ENCODE peak calls at places on chromosomes 1 and 21, in four cellular contexts. P, Z, B and R are unnamed samples.
A peak's percentile ranks its signal among the peaks of the same experiment; 100 is the strongest.

GRCh38 chr1:153754266-153754665 is 20.9 kb upstream of the SLC27A3 start:
- DNase-seq in P (no peak), B (no peak), Z (no peak), R (no peak)

GRCh38 chr1:74732960-74733615 is at the start of the genes CRYZ and TYW3:
- DNase-seq in B (peak; percentile 96), Z (peak; percentile 93), P (peak; percentile 88), R (peak; percentile 76)

GRCh38 chr1:153941826-153942725 is 4.4 kb downstream of the DENND4B start:
- DNase-seq in Z (no peak), P (no peak), B (no peak), R (no peak)

GRCh38 chr21:35503646-35504045 is 454.5 kb upstream of the RUNX1 start:
- DNase-seq in B (peak; percentile 84), Z (no peak), P (no peak), R (no peak)

GRCh38 chr21:44813149-44813548 is 4.7 kb downstream of the SUMO3 start:
- DNase-seq in P (no peak), B (no peak), Z (no peak), R (no peak)

GRCh38 chr1:58047265-58047858 is 499.2 kb downstream of the OMA1 start:
- DNase-seq in Z (no peak), P (no peak), B (peak; percentile 8), R (no peak)

GRCh38 chr1:11333631-11334030 is 60.6 kb downstream of the UBIAD1 start:
- DNase-seq in P (no peak), Z (no peak), B (no peak), R (no peak)

GRCh38 chr21:46118305-46118870 is 20.5 kb downstream of the COL6A2 start:
- DNase-seq in Z (peak; percentile 8), B (no peak), P (no peak), R (no peak)

GRCh38 chr1:185059950-185060571 is 14.7 kb downstream of the RNF2 start:
- DNase-seq in B (no peak), P (no peak), Z (no peak), R (no peak)

GRCh38 chr1:48936436-48936835 is 159.7 kb upstream of the BEND5 start:
- DNase-seq in Z (no peak), B (peak; percentile 10), P (no peak), R (no peak)

GRCh38 chr1:39130297-39130696 is 74.2 kb upstream of the MACF1 start:
- DNase-seq in Z (no peak), P (no peak), B (peak; percentile 94), R (no peak)

GRCh38 chr1:87765686-87766085 is 437.0 kb downstream of the LMO4 start:
- DNase-seq in Z (no peak), P (no peak), B (peak; percentile 66), R (no peak)

GRCh38 chr1:22077728-22078127 is 25.2 kb downstream of the CDC42 start:
- DNase-seq in P (no peak), B (no peak), Z (no peak), R (no peak)

DNA sequence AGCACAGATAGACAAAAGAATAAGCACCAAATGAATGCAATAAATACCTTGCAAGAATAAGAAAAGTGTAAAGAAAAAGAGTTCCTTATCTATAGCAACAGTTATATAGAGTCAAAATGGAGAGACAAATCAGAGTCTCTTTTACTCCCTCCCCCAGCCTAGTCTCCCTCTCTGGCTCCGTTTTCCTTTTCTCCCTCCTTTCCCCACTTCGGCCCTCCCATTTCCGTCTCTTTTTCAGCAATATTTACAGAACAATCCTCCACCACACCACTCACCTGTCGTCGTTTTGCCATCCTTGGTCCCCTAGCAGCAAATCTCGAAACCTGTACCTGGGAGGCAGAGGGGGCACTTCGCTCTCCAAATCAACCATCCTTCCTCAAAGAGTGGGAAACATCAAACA is 300 bp downstream of the KCNT2 start:
- DNase-seq in Z (no peak), P (no peak), B (peak; percentile 6), R (no peak)
- TF ChIP-seq CTCF in Z (no peak), P (no peak), B (no peak), R (no peak)

DNA sequence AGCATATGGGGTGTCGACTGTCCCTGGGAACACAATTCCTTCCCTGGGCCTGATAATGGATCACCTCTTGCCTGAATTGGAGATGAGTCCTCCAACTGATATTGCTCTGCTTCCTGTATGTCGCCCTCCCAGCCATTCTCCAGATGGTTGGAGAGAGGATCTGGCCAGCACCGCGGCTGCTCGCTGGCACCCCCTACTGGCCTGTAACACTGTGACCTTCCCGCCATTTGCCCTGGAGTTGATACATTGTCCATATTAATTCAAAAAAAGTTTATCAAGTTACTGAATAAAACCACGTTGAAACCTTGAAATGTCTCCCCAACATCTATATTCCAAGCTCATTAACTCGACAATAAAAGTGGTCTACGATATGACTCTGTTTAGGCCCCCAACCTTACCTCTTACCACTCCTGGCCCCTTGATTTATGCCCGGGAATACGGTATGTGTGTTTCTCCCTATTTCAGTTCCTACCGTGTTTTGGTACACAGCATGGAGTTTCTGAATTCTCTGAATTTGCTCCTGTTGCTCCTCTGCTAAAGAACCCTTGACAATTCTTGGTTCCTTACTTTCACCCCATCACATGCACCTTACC is 241.8 kb upstream of the KIAA0040 start:
- DNase-seq in Z (no peak), B (no peak), P (no peak), R (no peak)
- TF ChIP-seq CTCF in Z (peak; percentile 52), B (no peak), P (peak; percentile 41), R (no peak)

GRCh38 chr1:218257971-218258370 is 27.1 kb upstream of the RRP15 start:
- DNase-seq in Z (no peak), B (no peak), P (no peak), R (no peak)

GRCh38 chr1:218257371-218257770 is 27.7 kb upstream of the RRP15 start:
- DNase-seq in Z (no peak), B (no peak), P (no peak), R (no peak)

GRCh38 chr1:218259339-218259738 is 25.8 kb upstream of the RRP15 start:
- DNase-seq in P (no peak), B (no peak), Z (no peak), R (no peak)

GRCh38 chr1:218262259-218262658 is 22.8 kb upstream of the RRP15 start:
- DNase-seq in Z (no peak), P (no peak), B (no peak), R (no peak)

GRCh38 chr1:218259800-218260199 is 25.3 kb upstream of the RRP15 start:
- DNase-seq in B (peak; percentile 21), Z (no peak), P (no peak), R (no peak)
- TF ChIP-seq CTCF in B (peak; percentile 13), Z (no peak), P (peak; percentile 40), R (no peak)

DNA sequence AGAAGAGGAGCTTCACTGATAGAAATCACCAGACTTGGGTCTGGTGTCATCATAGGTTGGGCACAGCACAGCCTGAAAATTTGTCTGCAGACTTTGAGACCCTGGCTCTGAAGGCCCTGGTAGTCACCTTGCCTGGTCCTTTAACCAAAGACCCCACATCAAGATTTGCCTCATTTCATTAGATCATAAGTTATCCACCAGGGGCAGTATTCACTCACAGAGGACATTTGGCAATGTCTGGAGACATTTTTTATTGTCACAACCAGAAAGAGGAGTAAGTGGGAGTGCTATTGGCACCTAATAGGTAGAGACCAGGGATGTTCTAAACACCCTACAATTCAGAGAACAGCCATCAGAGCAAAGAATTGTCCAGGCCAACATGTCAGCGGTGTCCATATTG is 22.1 kb upstream of the PAX7 start:
- DNase-seq in Z (no peak), P (no peak), B (no peak), R (no peak)
- TF ChIP-seq CTCF in Z (no peak), P (no peak), B (no peak), R (no peak)

GRCh38 chr1:162230517-162230916 is 146.1 kb downstream of the SPATA46 start:
- DNase-seq in P (no peak), Z (no peak), B (no peak), R (no peak)
- TF ChIP-seq CTCF in P (no peak), Z (no peak), B (no peak), R (no peak)

DNA sequence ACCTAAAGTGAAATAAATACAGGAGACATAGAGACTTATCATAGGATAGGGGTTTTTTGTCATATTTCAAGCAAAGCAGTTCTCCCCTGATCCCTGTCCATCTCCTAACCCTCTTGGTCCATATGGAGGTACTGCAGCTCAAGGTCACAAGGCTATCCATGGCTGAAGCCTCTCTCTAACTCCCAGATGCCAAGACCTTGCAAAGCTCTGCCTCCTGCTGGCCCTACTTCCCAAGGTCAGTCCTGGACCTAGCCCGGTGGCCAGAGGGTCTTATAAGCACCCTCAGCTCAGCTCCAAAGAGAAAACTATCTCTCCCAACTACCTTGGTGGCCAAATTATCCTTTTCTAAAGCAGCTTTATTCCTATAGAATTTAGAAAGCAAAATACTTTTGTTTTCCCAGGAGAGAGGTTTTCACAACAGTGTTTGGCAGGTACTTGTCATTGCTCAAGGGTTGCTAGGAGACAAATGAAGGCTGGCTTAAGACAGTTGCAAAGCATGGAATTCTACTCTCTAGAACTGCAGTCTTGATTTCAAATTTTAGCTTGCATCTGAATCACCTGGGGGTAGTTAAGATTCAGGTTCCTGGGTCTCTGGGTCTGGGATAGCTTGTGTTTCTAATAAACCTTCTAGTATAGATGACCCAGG is 121.5 kb downstream of the XCL2 start:
- DNase-seq in B (peak; percentile 20), Z (no peak), P (no peak), R (no peak)
- TF ChIP-seq CTCF in B (no peak), Z (no peak), P (no peak), R (no peak)

GRCh38 chr1:6347641-6348487 is 45.7 kb downstream of the ACOT7 start:
- DNase-seq in B (peak; percentile 51), P (no peak), Z (no peak), R (no peak)

GRCh38 chr1:6345009-6345408 is 48.6 kb downstream of the ACOT7 start:
- DNase-seq in Z (no peak), B (no peak), P (no peak), R (no peak)

GRCh38 chr1:6345460-6345859 is 48.1 kb downstream of the ACOT7 start:
- DNase-seq in B (no peak), Z (no peak), P (no peak), R (no peak)

GRCh38 chr1:6342031-6342430 is 51.5 kb downstream of the ACOT7 start:
- DNase-seq in P (no peak), B (no peak), Z (no peak), R (no peak)

GRCh38 chr1:6343506-6344405 is 49.8 kb downstream of the ACOT7 start:
- DNase-seq in P (peak; percentile 53), B (peak; percentile 84), Z (no peak), R (peak; percentile 49)
- TF ChIP-seq CTCF in P (peak; percentile 98), B (peak; percentile 100), Z (peak; percentile 40), R (peak; percentile 100)